ENCODE peak calls at places on chromosomes 16 and 17, in nine cellular contexts. B, O, P, Z, E, Y, L, F and T are unnamed samples.

GRCh38 chr17:30520436-30520835 is 43.2 kb downstream of the GOSR1 start:
- DNase-seq in O (no peak), B (no peak), L (no peak), Y (no peak), Z (no peak), P (no peak), E (no peak), F (no peak), T (no peak)

GRCh38 chr17:42112552-42113176 is at the start of gene DHX58:
- DNase-seq in Z (peak), O (peak), B (peak), L (peak), P (no peak), F (peak), Y (peak), E (peak), T (peak)

GRCh38 chr17:66724581-66725341 is 110.2 kb upstream of the CACNG5 start:
- DNase-seq in L (no peak), Y (no peak), Z (no peak), P (no peak), O (peak), F (no peak), B (no peak), E (no peak), T (no peak)

GRCh38 chr17:11899494-11899893 is 97.8 kb downstream of the ZNF18 start:
- DNase-seq in Y (peak), P (no peak), F (no peak), Z (peak), B (no peak), E (no peak), L (no peak), O (no peak), T (peak)

GRCh38 chr17:75463612-75464011 is 7.2 kb downstream of the TMEM94 start:
- DNase-seq in Z (no peak), E (no peak), O (no peak), P (no peak), L (no peak), B (no peak), Y (no peak), F (no peak), T (no peak)

GRCh38 chr17:36652716-36653115 is 51.3 kb downstream of the MRM1 start:
- DNase-seq in Z (no peak), Y (no peak), L (no peak), F (no peak), O (no peak), E (no peak), B (no peak), P (no peak), T (no peak)

GRCh38 chr17:19331134-19331533 is 31.4 kb downstream of the B9D1 start:
- DNase-seq in O (peak), F (no peak), E (no peak), Z (no peak), L (peak), B (no peak), Y (no peak), P (no peak), T (no peak)

GRCh38 chr16:89053725-89054029 is 40.0 kb upstream of the ACSF3 start:
- DNase-seq in Z (no peak), B (no peak), O (no peak), P (no peak), L (no peak), E (no peak), F (no peak), Y (no peak), T (no peak)

GRCh38 chr17:4631836-4632582 is 9.5 kb downstream of the ALOX15 start:
- DNase-seq in L (peak), O (no peak), B (peak), Y (no peak), Z (no peak), P (no peak), E (no peak), F (no peak), T (no peak)

GRCh38 chr16:17607624-17608023 is 136.9 kb upstream of the XYLT1 start:
- DNase-seq in Y (no peak), F (no peak), Z (no peak), P (no peak), O (no peak), E (no peak), L (no peak), B (no peak), T (no peak)

GRCh38 chr17:59530561-59530960 is 34.8 kb upstream of the DHX40 start:
- DNase-seq in E (no peak), B (no peak), Z (no peak), L (no peak), O (no peak), P (no peak), Y (no peak), F (no peak), T (no peak)

GRCh38 chr17:14784997-14785696 is 480.0 kb downstream of the PMP22 start:
- DNase-seq in Z (no peak), L (no peak), B (no peak), F (no peak), E (no peak), O (no peak), Y (no peak), P (no peak), T (no peak)

GRCh38 chr17:75844530-75845057 is 390 bp upstream of the UNC13D start:
- DNase-seq in E (peak), L (peak), Z (peak), B (no peak), P (no peak), Y (peak), F (no peak), O (peak), T (peak)

GRCh38 chr17:17535957-17536356 is 39.8 kb upstream of the RASD1 start:
- DNase-seq in E (no peak), L (no peak), Y (peak), P (no peak), O (peak), B (no peak), Z (no peak), F (no peak), T (no peak)

GRCh38 chr16:3751878-3752277 is 34.6 kb upstream of the TRAP1 start:
- DNase-seq in P (no peak), Z (no peak), F (no peak), Y (no peak), E (no peak), L (no peak), O (no peak), B (no peak), T (no peak)

GRCh38 chr17:79934653-79934970 is 95.4 kb upstream of the CBX4 start:
- DNase-seq in O (no peak), F (no peak), E (no peak), P (no peak), L (no peak), B (no peak), Z (no peak), Y (no peak), T (no peak)

GRCh38 chr16:53480394-53480793 is 22.6 kb downstream of the AKTIP start:
- DNase-seq in L (no peak), F (no peak), E (no peak), Z (no peak), O (no peak), B (no peak), Y (no peak), P (no peak), T (no peak)

GRCh38 chr17:8326591-8327583 is 12.8 kb upstream of the ODF4 start:
- DNase-seq in O (peak), P (peak), E (no peak), Y (peak), B (peak), L (no peak), F (no peak), Z (no peak), T (peak)

GRCh38 chr17:71926746-71927398 is 193.9 kb upstream of the SOX9 start:
- DNase-seq in B (no peak), E (no peak), O (no peak), Z (no peak), Y (no peak), P (no peak), L (no peak), F (no peak), T (no peak)

GRCh38 chr16:30782486-30783279 is 4.3 kb downstream of the ZNF629 start:
- DNase-seq in F (no peak), Z (no peak), O (no peak), L (no peak), B (no peak), Y (no peak), E (no peak), P (no peak), T (no peak)

GRCh38 chr16:24721830-24722238 is 7.6 kb upstream of the TNRC6A start:
- DNase-seq in L (no peak), F (no peak), E (no peak), O (no peak), P (no peak), B (peak), Y (no peak), Z (no peak), T (no peak)

GRCh38 chr16:66093217-66093616 is 273.3 kb upstream of the CDH5 start:
- DNase-seq in L (no peak), P (no peak), E (no peak), Y (no peak), Z (no peak), B (no peak), O (no peak), F (no peak), T (no peak)

GRCh38 chr16:85750827-85751641 is at the start of gene C16orf74:
- DNase-seq in P (no peak), Z (peak), B (peak), O (peak), L (peak), E (peak), Y (peak), F (peak), T (peak)

GRCh38 chr16:89860747-89861304 is 12.6 kb upstream of the TCF25 start:
- DNase-seq in F (peak), Y (peak), B (peak), Z (peak), L (peak), E (peak), P (no peak), O (peak), T (peak)

GRCh38 chr17:73798111-73798748 is 154.0 kb upstream of the SDK2 start:
- DNase-seq in E (no peak), B (peak), Z (no peak), L (peak), P (no peak), Y (no peak), F (no peak), O (peak), T (peak)

GRCh38 chr16:27514806-27515205 is 34.9 kb downstream of the GTF3C1 start:
- DNase-seq in E (no peak), O (no peak), B (no peak), F (no peak), Y (peak), Z (no peak), L (no peak), P (no peak), T (no peak)

GRCh38 chr16:77424841-77425604 is 9.8 kb downstream of the ADAMTS18 start:
- DNase-seq in L (no peak), E (no peak), B (no peak), Y (no peak), P (no peak), Z (no peak), F (no peak), O (no peak), T (no peak)

GRCh38 chr17:70896843-70897242 is 727.5 kb downstream of the KCNJ2 start:
- DNase-seq in F (no peak), Y (no peak), Z (no peak), P (no peak), E (no peak), B (no peak), O (no peak), L (no peak), T (no peak)

GRCh38 chr17:28710948-28711722 is 553 bp downstream of the PROCA1 start:
- DNase-seq in B (peak), P (peak), Z (peak), E (peak), F (peak), O (peak), Y (peak), L (peak), T (peak)

GRCh38 chr16:69112285-69113129 is 7.1 kb downstream of the HAS3 start:
- DNase-seq in L (peak), B (peak), Y (peak), E (no peak), F (peak), O (peak), P (peak), Z (peak), T (peak)

GRCh38 chr17:79811036-79811887 is 14.4 kb upstream of the CBX8 start:
- DNase-seq in Y (no peak), O (no peak), B (peak), L (peak), P (no peak), Z (peak), E (no peak), F (no peak), T (peak)

GRCh38 chr16:67641779-67642708 is 2.9 kb upstream of the CARMIL2 start:
- DNase-seq in Y (peak), B (no peak), O (peak), P (peak), F (no peak), Z (no peak), E (no peak), L (peak), T (no peak)

GRCh38 chr17:77640242-77640641 is 318.3 kb upstream of the TNRC6C start:
- DNase-seq in L (no peak), O (no peak), F (no peak), P (peak), E (no peak), Z (no peak), B (no peak), Y (no peak), T (no peak)

GRCh38 chr16:23107878-23108277 is 41.4 kb downstream of the USP31 start:
- DNase-seq in E (no peak), F (no peak), Z (no peak), Y (no peak), L (no peak), P (no peak), B (no peak), O (no peak), T (no peak)

GRCh38 chr16:16143038-16143763 is 80.1 kb downstream of the ABCC6 start:
- DNase-seq in L (peak), P (no peak), B (peak), O (no peak), Y (no peak), E (no peak), F (no peak), Z (peak), T (peak)

GRCh38 chr16:68280160-68280559 is 15.8 kb downstream of the SLC7A6 start:
- DNase-seq in L (no peak), E (no peak), Z (no peak), O (no peak), F (no peak), B (no peak), P (no peak), Y (no peak), T (no peak)

GRCh38 chr16:50373345-50373701 is 4.5 kb upstream of the BRD7 start:
- DNase-seq in P (no peak), E (no peak), Y (no peak), L (no peak), F (no peak), O (no peak), Z (no peak), B (no peak), T (no peak)
- TF ChIP-seq POLR2A in P (no peak), E (no peak), Y (no peak), L (no peak), F (no peak), O (no peak), Z (no peak), B (no peak), T (no peak)

GRCh38 chr17:45135978-45136791 is 698 bp downstream of the ACBD4 start:
- DNase-seq in Y (peak), L (no peak), B (no peak), Z (no peak), P (no peak), E (no peak), F (no peak), O (no peak), T (no peak)

GRCh38 chr17:45132569-45133463 is 501 bp upstream of the PLCD3 start:
- DNase-seq in B (peak), Y (peak), F (peak), P (peak), E (peak), L (peak), Z (peak), O (peak), T (peak)

GRCh38 chr17:45136846-45137560 is 1.5 kb downstream of the ACBD4 start:
- DNase-seq in B (no peak), L (no peak), O (no peak), Z (no peak), Y (peak), P (no peak), E (peak), F (no peak), T (no peak)

GRCh38 chr17:45137561-45138305 is 2.2 kb downstream of the ACBD4 start:
- DNase-seq in P (no peak), L (no peak), E (peak), F (no peak), O (no peak), B (no peak), Z (no peak), Y (peak), T (no peak)

GRCh38 chr17:45135192-45135977 is at the start of gene ACBD4:
- DNase-seq in F (peak), Y (peak), B (peak), E (peak), P (peak), L (peak), O (peak), Z (peak), T (peak)
- TF ChIP-seq POLR2A in F (peak), Y (no peak), B (peak), E (peak), P (peak), L (no peak), O (no peak), Z (peak), T (peak)

GRCh38 chr17:58269557-58270291 is 11.0 kb downstream of the MPO start:
- DNase-seq in P (no peak), Z (peak), F (no peak), B (peak), Y (peak), O (no peak), L (no peak), E (no peak), T (no peak)
- TF ChIP-seq POLR2A in P (no peak), Z (no peak), F (no peak), B (no peak), Y (no peak), O (no peak), L (no peak), E (no peak), T (no peak)

GRCh38 chr16:35221482-35222185 is 1762.2 kb downstream of the TP53TG3F start:
- DNase-seq in O (no peak), B (no peak), F (no peak), L (no peak), P (no peak), Z (no peak), E (no peak), Y (no peak), T (no peak)
- TF ChIP-seq POLR2A in O (no peak), B (no peak), F (no peak), L (no peak), P (no peak), Z (no peak), E (no peak), Y (no peak), T (no peak)

DNA sequence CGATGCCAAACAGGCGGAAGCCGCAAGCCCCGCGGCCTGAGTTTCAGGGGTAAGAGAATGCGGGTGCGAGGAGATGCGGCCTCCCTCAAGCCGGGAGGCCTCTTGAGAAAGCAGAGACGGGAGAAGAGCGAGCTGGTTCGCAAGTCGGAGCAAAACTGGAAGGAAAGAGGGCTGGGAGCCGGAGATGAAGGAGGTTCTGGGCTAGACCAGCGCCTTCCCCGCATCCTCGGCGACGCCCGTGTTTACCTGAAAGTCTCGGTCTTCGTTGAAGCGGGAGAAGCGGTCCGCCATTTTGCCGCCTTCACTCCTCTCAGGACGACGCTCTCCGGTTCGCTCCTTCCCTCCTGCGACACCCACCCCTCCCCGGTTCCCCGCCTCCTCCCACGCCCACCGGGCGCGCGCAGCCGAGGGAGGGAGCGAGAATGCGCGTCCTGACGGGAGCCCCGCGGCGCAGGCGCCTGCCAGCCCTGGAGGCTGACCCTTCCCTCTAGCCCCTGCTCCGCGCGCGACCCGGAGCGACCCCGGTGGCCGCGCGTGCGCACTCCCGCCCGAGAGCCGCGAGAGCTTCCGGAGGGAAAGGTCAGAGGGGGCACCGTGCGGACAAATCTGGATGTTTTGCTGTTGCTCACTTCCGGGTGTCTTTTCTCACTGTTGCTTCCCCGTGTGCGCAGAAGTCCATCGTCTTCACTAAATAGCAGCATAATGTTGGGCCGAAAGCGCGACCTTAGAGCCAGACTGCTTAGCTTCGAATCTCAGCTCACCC is at the start of gene GPATCH8:
- DNase-seq in L (peak), Y (peak), P (peak), O (peak), Z (peak), E (peak), F (peak), B (peak), T (peak)
- TF ChIP-seq POLR2A in L (peak), Y (peak), P (peak), O (peak), Z (peak), E (peak), F (peak), B (peak), T (peak)

GRCh38 chr17:81901167-81902022 is 643 bp upstream of the NPB start:
- DNase-seq in E (no peak), O (no peak), Y (no peak), P (peak), L (no peak), Z (no peak), B (no peak), F (no peak), T (no peak)
- TF ChIP-seq POLR2A in E (no peak), O (no peak), Y (no peak), P (no peak), L (no peak), Z (peak), B (no peak), F (no peak), T (peak)

GRCh38 chr17:63390090-63390489 is 56.0 kb downstream of the CYB561 start:
- DNase-seq in E (no peak), B (no peak), O (no peak), F (no peak), L (no peak), Z (no peak), Y (no peak), P (no peak), T (no peak)
- TF ChIP-seq POLR2A in E (no peak), B (no peak), O (no peak), F (no peak), L (no peak), Z (no peak), Y (no peak), P (no peak), T (no peak)

DNA sequence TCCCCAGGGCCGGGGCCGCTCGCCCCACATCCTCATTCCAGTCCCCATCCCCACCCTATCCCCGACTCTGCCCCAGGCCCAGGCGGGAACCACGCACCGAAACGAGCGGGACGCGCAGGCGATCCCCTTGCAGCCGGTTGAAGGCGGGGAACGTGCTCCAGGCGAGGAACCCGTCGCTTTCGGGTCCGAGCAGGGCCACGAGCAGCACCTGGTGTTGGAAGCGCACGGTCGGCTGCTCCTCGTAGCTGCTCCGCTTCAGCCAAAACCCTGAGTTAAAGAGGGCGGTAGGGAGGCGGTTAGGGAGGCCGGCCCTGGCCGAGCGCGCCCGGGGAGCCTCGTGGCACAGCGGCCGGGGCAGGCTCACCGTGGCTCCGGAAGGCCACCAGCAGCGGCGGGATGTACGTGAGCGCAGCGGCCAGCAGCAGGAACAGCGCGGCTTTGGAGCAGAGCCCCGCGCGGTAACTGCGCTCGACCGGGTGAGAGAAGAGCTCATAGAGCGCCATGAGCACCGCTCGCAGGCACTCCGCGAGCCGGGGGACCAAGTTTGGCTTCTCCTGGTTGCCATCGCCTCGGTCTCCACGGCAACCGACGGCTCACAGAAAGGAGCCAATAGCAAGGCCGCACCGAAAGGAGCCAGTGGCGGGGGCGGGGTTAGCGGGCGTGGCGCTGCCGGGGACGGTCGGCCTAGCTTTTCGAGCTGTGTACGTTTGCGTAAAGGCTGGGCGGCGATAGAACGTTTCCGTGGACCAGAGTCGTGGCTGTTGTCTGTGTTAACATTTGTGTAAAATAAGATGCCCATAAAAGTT is at the start of gene TMEM231:
- DNase-seq in B (peak), F (peak), P (peak), Y (peak), E (peak), O (peak), L (peak), Z (peak), T (peak)
- TF ChIP-seq POLR2A in B (peak), F (peak), P (no peak), Y (no peak), E (no peak), O (no peak), L (peak), Z (peak), T (peak)

GRCh38 chr16:56317998-56318912 is 107.1 kb downstream of the AMFR start:
- DNase-seq in Z (peak), F (peak), E (peak), P (peak), O (peak), Y (peak), B (peak), L (peak), T (peak)
- TF ChIP-seq POLR2A in Z (no peak), F (no peak), E (no peak), P (no peak), O (no peak), Y (no peak), B (no peak), L (no peak), T (no peak)